ENCODE peak calls at places on chromosomes 3 and 15, in nine cellular contexts. One of them, this sample, is unnamed.

GRCh38 chr15:65903296-65904073 is 34.2 kb downstream of the RAB11A start:
- DNase-seq in activated CD4-positive, alpha-beta T cell treated with anti-CD3 and anti-CD28 coated beads, Interleukin-2, amount 10 ng/mL, durations not matched to agents 7 days and 5 days: no peak
- DNase-seq in T-cell: no peak
- DNase-seq in retina: no peak
- DNase-seq in GM04503: no peak
- DNase-seq in mesothelial cell of epicardium: no peak
- DNase-seq in NCI-H1105: no peak
- DNase-seq in stimulated activated CD8-positive, alpha-beta memory T cell treated with anti-CD3 and anti-CD28 coated beads, Interleukin-15, amount 100 ng/mL, for 24 hours: no peak
- DNase-seq in HT1080: peak
- DNase-seq in this sample: no peak

GRCh38 chr3:73933585-73933984 is 308.8 kb upstream of the PDZRN3 start:
- DNase-seq in activated CD4-positive, alpha-beta T cell treated with anti-CD3 and anti-CD28 coated beads, Interleukin-2, amount 10 ng/mL, durations not matched to agents 7 days and 5 days: no peak
- DNase-seq in T-cell: no peak
- DNase-seq in retina: no peak
- DNase-seq in GM04503: no peak
- DNase-seq in mesothelial cell of epicardium: no peak
- DNase-seq in NCI-H1105: no peak
- DNase-seq in stimulated activated CD8-positive, alpha-beta memory T cell treated with anti-CD3 and anti-CD28 coated beads, Interleukin-15, amount 100 ng/mL, for 24 hours: no peak
- DNase-seq in HT1080: no peak
- DNase-seq in this sample: no peak

GRCh38 chr3:120126016-120126415 is 31.8 kb upstream of the GSK3B start:
- DNase-seq in activated CD4-positive, alpha-beta T cell treated with anti-CD3 and anti-CD28 coated beads, Interleukin-2, amount 10 ng/mL, durations not matched to agents 7 days and 5 days: no peak
- DNase-seq in T-cell: no peak
- DNase-seq in retina: no peak
- DNase-seq in GM04503: no peak
- DNase-seq in mesothelial cell of epicardium: no peak
- DNase-seq in NCI-H1105: no peak
- DNase-seq in stimulated activated CD8-positive, alpha-beta memory T cell treated with anti-CD3 and anti-CD28 coated beads, Interleukin-15, amount 100 ng/mL, for 24 hours: no peak
- DNase-seq in HT1080: no peak
- DNase-seq in this sample: no peak

GRCh38 chr15:99098426-99098825 is 6.5 kb upstream of the SYNM start:
- DNase-seq in activated CD4-positive, alpha-beta T cell treated with anti-CD3 and anti-CD28 coated beads, Interleukin-2, amount 10 ng/mL, durations not matched to agents 7 days and 5 days: no peak
- DNase-seq in T-cell: no peak
- DNase-seq in retina: no peak
- DNase-seq in GM04503: no peak
- DNase-seq in mesothelial cell of epicardium: no peak
- DNase-seq in NCI-H1105: no peak
- DNase-seq in stimulated activated CD8-positive, alpha-beta memory T cell treated with anti-CD3 and anti-CD28 coated beads, Interleukin-15, amount 100 ng/mL, for 24 hours: no peak
- DNase-seq in HT1080: no peak
- DNase-seq in this sample: no peak

GRCh38 chr15:43146187-43146586 is 12.8 kb downstream of the TMEM62 start:
- DNase-seq in activated CD4-positive, alpha-beta T cell treated with anti-CD3 and anti-CD28 coated beads, Interleukin-2, amount 10 ng/mL, durations not matched to agents 7 days and 5 days: no peak
- DNase-seq in T-cell: no peak
- DNase-seq in retina: no peak
- DNase-seq in GM04503: no peak
- DNase-seq in mesothelial cell of epicardium: no peak
- DNase-seq in NCI-H1105: no peak
- DNase-seq in stimulated activated CD8-positive, alpha-beta memory T cell treated with anti-CD3 and anti-CD28 coated beads, Interleukin-15, amount 100 ng/mL, for 24 hours: no peak
- DNase-seq in HT1080: no peak
- DNase-seq in this sample: no peak

GRCh38 chr3:66115858-66116654 is 77.3 kb upstream of the MAGI1 start:
- DNase-seq in activated CD4-positive, alpha-beta T cell treated with anti-CD3 and anti-CD28 coated beads, Interleukin-2, amount 10 ng/mL, durations not matched to agents 7 days and 5 days: no peak
- DNase-seq in T-cell: no peak
- DNase-seq in retina: peak
- DNase-seq in GM04503: peak
- DNase-seq in mesothelial cell of epicardium: peak
- DNase-seq in NCI-H1105: no peak
- DNase-seq in stimulated activated CD8-positive, alpha-beta memory T cell treated with anti-CD3 and anti-CD28 coated beads, Interleukin-15, amount 100 ng/mL, for 24 hours: no peak
- DNase-seq in HT1080: peak
- DNase-seq in this sample: peak

GRCh38 chr3:68876112-68876713 is 56.1 kb downstream of the TAFA4 start:
- DNase-seq in activated CD4-positive, alpha-beta T cell treated with anti-CD3 and anti-CD28 coated beads, Interleukin-2, amount 10 ng/mL, durations not matched to agents 7 days and 5 days: peak
- DNase-seq in T-cell: no peak
- DNase-seq in retina: peak
- DNase-seq in GM04503: peak
- DNase-seq in mesothelial cell of epicardium: no peak
- DNase-seq in NCI-H1105: peak
- DNase-seq in stimulated activated CD8-positive, alpha-beta memory T cell treated with anti-CD3 and anti-CD28 coated beads, Interleukin-15, amount 100 ng/mL, for 24 hours: no peak
- DNase-seq in HT1080: peak
- DNase-seq in this sample: no peak

GRCh38 chr15:45641374-45641778 is 6.5 kb downstream of the SQOR start:
- DNase-seq in activated CD4-positive, alpha-beta T cell treated with anti-CD3 and anti-CD28 coated beads, Interleukin-2, amount 10 ng/mL, durations not matched to agents 7 days and 5 days: no peak
- DNase-seq in T-cell: no peak
- DNase-seq in retina: no peak
- DNase-seq in GM04503: peak
- DNase-seq in mesothelial cell of epicardium: no peak
- DNase-seq in NCI-H1105: no peak
- DNase-seq in stimulated activated CD8-positive, alpha-beta memory T cell treated with anti-CD3 and anti-CD28 coated beads, Interleukin-15, amount 100 ng/mL, for 24 hours: no peak
- DNase-seq in HT1080: peak
- DNase-seq in this sample: peak

GRCh38 chr3:27483117-27484001 is 825 bp downstream of the SLC4A7 start:
- DNase-seq in activated CD4-positive, alpha-beta T cell treated with anti-CD3 and anti-CD28 coated beads, Interleukin-2, amount 10 ng/mL, durations not matched to agents 7 days and 5 days: peak
- DNase-seq in T-cell: peak
- DNase-seq in retina: peak
- DNase-seq in GM04503: peak
- DNase-seq in mesothelial cell of epicardium: peak
- DNase-seq in NCI-H1105: no peak
- DNase-seq in stimulated activated CD8-positive, alpha-beta memory T cell treated with anti-CD3 and anti-CD28 coated beads, Interleukin-15, amount 100 ng/mL, for 24 hours: peak
- DNase-seq in HT1080: peak
- DNase-seq in this sample: no peak

GRCh38 chr15:60798821-60799220 is 319.9 kb upstream of the ICE2 start:
- DNase-seq in activated CD4-positive, alpha-beta T cell treated with anti-CD3 and anti-CD28 coated beads, Interleukin-2, amount 10 ng/mL, durations not matched to agents 7 days and 5 days: no peak
- DNase-seq in T-cell: no peak
- DNase-seq in retina: no peak
- DNase-seq in GM04503: peak
- DNase-seq in mesothelial cell of epicardium: no peak
- DNase-seq in NCI-H1105: no peak
- DNase-seq in stimulated activated CD8-positive, alpha-beta memory T cell treated with anti-CD3 and anti-CD28 coated beads, Interleukin-15, amount 100 ng/mL, for 24 hours: no peak
- DNase-seq in HT1080: peak
- DNase-seq in this sample: no peak

GRCh38 chr3:161879470-161879869 is 382.9 kb downstream of the OTOL1 start:
- DNase-seq in activated CD4-positive, alpha-beta T cell treated with anti-CD3 and anti-CD28 coated beads, Interleukin-2, amount 10 ng/mL, durations not matched to agents 7 days and 5 days: no peak
- DNase-seq in T-cell: no peak
- DNase-seq in retina: no peak
- DNase-seq in GM04503: no peak
- DNase-seq in mesothelial cell of epicardium: no peak
- DNase-seq in NCI-H1105: no peak
- DNase-seq in stimulated activated CD8-positive, alpha-beta memory T cell treated with anti-CD3 and anti-CD28 coated beads, Interleukin-15, amount 100 ng/mL, for 24 hours: no peak
- DNase-seq in HT1080: no peak
- DNase-seq in this sample: no peak

GRCh38 chr3:43691120-43692002 is 623 bp downstream of the ABHD5 start:
- DNase-seq in activated CD4-positive, alpha-beta T cell treated with anti-CD3 and anti-CD28 coated beads, Interleukin-2, amount 10 ng/mL, durations not matched to agents 7 days and 5 days: peak
- DNase-seq in T-cell: peak
- DNase-seq in retina: no peak
- DNase-seq in GM04503: no peak
- DNase-seq in mesothelial cell of epicardium: peak
- DNase-seq in NCI-H1105: peak
- DNase-seq in stimulated activated CD8-positive, alpha-beta memory T cell treated with anti-CD3 and anti-CD28 coated beads, Interleukin-15, amount 100 ng/mL, for 24 hours: peak
- DNase-seq in HT1080: peak
- DNase-seq in this sample: peak